ENCODE peak calls at places on chromosomes 16 and 17, in five cellular contexts. One of them, this sample, is unnamed.

GRCh38 chr17:34562387-34562786 is 17.0 kb upstream of the TMEM132E start:
- DNase-seq in choroid plexus epithelial cell: peak; percentile 25
- DNase-seq in astrocyte of the spinal cord: no peak
- DNase-seq in CD4-positive, alpha-beta T cell: no peak
- DNase-seq in NCI-H1092 treated with DMSO at 0.1 percent for 48 hours: peak; percentile 4
- DNase-seq in this sample: no peak

GRCh38 chr16:987846-988245 is 6.3 kb downstream of the SOX8 start:
- DNase-seq in choroid plexus epithelial cell: no peak
- DNase-seq in astrocyte of the spinal cord: no peak
- DNase-seq in CD4-positive, alpha-beta T cell: no peak
- DNase-seq in NCI-H1092 treated with DMSO at 0.1 percent for 48 hours: no peak
- DNase-seq in this sample: no peak

GRCh38 chr16:49835116-49835880 is 20.6 kb downstream of the ZNF423 start:
- DNase-seq in choroid plexus epithelial cell: no peak
- DNase-seq in astrocyte of the spinal cord: no peak
- DNase-seq in CD4-positive, alpha-beta T cell: no peak
- DNase-seq in NCI-H1092 treated with DMSO at 0.1 percent for 48 hours: no peak
- DNase-seq in this sample: no peak

GRCh38 chr16:10971560-10971961 is 27.2 kb downstream of the CLEC16A start:
- DNase-seq in choroid plexus epithelial cell: peak; percentile 91
- DNase-seq in astrocyte of the spinal cord: peak; percentile 89
- DNase-seq in CD4-positive, alpha-beta T cell: no peak
- DNase-seq in NCI-H1092 treated with DMSO at 0.1 percent for 48 hours: peak; percentile 64
- DNase-seq in this sample: peak; percentile 87

GRCh38 chr17:82815354-82815753 is 24.5 kb downstream of the ZNF750 start:
- DNase-seq in choroid plexus epithelial cell: no peak
- DNase-seq in astrocyte of the spinal cord: no peak
- DNase-seq in CD4-positive, alpha-beta T cell: no peak
- DNase-seq in NCI-H1092 treated with DMSO at 0.1 percent for 48 hours: no peak
- DNase-seq in this sample: no peak

GRCh38 chr16:56683424-56684162 is 1.3 kb downstream of the MT1X start:
- DNase-seq in choroid plexus epithelial cell: no peak
- DNase-seq in astrocyte of the spinal cord: no peak
- DNase-seq in CD4-positive, alpha-beta T cell: no peak
- DNase-seq in NCI-H1092 treated with DMSO at 0.1 percent for 48 hours: no peak
- DNase-seq in this sample: no peak

GRCh38 chr16:70257391-70257790 is 5.7 kb upstream of the EXOSC6 start:
- DNase-seq in choroid plexus epithelial cell: no peak
- DNase-seq in astrocyte of the spinal cord: no peak
- DNase-seq in CD4-positive, alpha-beta T cell: no peak
- DNase-seq in NCI-H1092 treated with DMSO at 0.1 percent for 48 hours: no peak
- DNase-seq in this sample: no peak

GRCh38 chr17:82105417-82105881 is 7.4 kb upstream of the FASN start:
- DNase-seq in choroid plexus epithelial cell: no peak
- DNase-seq in astrocyte of the spinal cord: no peak
- DNase-seq in CD4-positive, alpha-beta T cell: no peak
- DNase-seq in NCI-H1092 treated with DMSO at 0.1 percent for 48 hours: no peak
- DNase-seq in this sample: no peak

GRCh38 chr17:49996495-49997255 is 1.7 kb upstream of the DLX3 start:
- DNase-seq in choroid plexus epithelial cell: peak; percentile 34
- DNase-seq in astrocyte of the spinal cord: peak; percentile 7
- DNase-seq in CD4-positive, alpha-beta T cell: peak; percentile 59
- DNase-seq in NCI-H1092 treated with DMSO at 0.1 percent for 48 hours: peak; percentile 17
- DNase-seq in this sample: peak; percentile 33

GRCh38 chr16:2032285-2033056 is 5.8 kb downstream of the NHERF2 start:
- DNase-seq in choroid plexus epithelial cell: no peak
- DNase-seq in astrocyte of the spinal cord: no peak
- DNase-seq in CD4-positive, alpha-beta T cell: no peak
- DNase-seq in NCI-H1092 treated with DMSO at 0.1 percent for 48 hours: no peak
- DNase-seq in this sample: peak; percentile 66

GRCh38 chr16:845349-845740 is 44.8 kb upstream of the GNG13 start:
- DNase-seq in choroid plexus epithelial cell: no peak
- DNase-seq in astrocyte of the spinal cord: no peak
- DNase-seq in CD4-positive, alpha-beta T cell: no peak
- DNase-seq in NCI-H1092 treated with DMSO at 0.1 percent for 48 hours: no peak
- DNase-seq in this sample: no peak

GRCh38 chr16:19210175-19210924 is 42.3 kb downstream of the SYT17 start:
- DNase-seq in choroid plexus epithelial cell: peak; percentile 13
- DNase-seq in astrocyte of the spinal cord: peak; percentile 4
- DNase-seq in CD4-positive, alpha-beta T cell: no peak
- DNase-seq in NCI-H1092 treated with DMSO at 0.1 percent for 48 hours: peak; percentile 77
- DNase-seq in this sample: peak; percentile 52

GRCh38 chr16:7867831-7868230 is 535.2 kb downstream of the RBFOX1 start:
- DNase-seq in choroid plexus epithelial cell: no peak
- DNase-seq in astrocyte of the spinal cord: no peak
- DNase-seq in CD4-positive, alpha-beta T cell: no peak
- DNase-seq in NCI-H1092 treated with DMSO at 0.1 percent for 48 hours: no peak
- DNase-seq in this sample: no peak

GRCh38 chr16:6048017-6048416 is 950.4 kb upstream of the EEF2KMT start:
- DNase-seq in choroid plexus epithelial cell: no peak
- DNase-seq in astrocyte of the spinal cord: no peak
- DNase-seq in CD4-positive, alpha-beta T cell: no peak
- DNase-seq in NCI-H1092 treated with DMSO at 0.1 percent for 48 hours: no peak
- DNase-seq in this sample: no peak

GRCh38 chr17:81345211-81346089 is 49.8 kb upstream of the BAHCC1 start:
- DNase-seq in choroid plexus epithelial cell: peak; percentile 92
- DNase-seq in astrocyte of the spinal cord: peak; percentile 93
- DNase-seq in CD4-positive, alpha-beta T cell: peak; percentile 16
- DNase-seq in NCI-H1092 treated with DMSO at 0.1 percent for 48 hours: peak; percentile 78
- DNase-seq in this sample: peak; percentile 90

GRCh38 chr16:87725596-87726235 is 40.1 kb downstream of the KLHDC4 start:
- DNase-seq in choroid plexus epithelial cell: peak; percentile 91
- DNase-seq in astrocyte of the spinal cord: peak; percentile 70
- DNase-seq in CD4-positive, alpha-beta T cell: no peak
- DNase-seq in NCI-H1092 treated with DMSO at 0.1 percent for 48 hours: no peak
- DNase-seq in this sample: peak; percentile 21

GRCh38 chr17:33169580-33170285 is 123.4 kb downstream of the ASIC2 start:
- DNase-seq in choroid plexus epithelial cell: no peak
- DNase-seq in astrocyte of the spinal cord: peak; percentile 68
- DNase-seq in CD4-positive, alpha-beta T cell: no peak
- DNase-seq in NCI-H1092 treated with DMSO at 0.1 percent for 48 hours: peak; percentile 13
- DNase-seq in this sample: no peak

GRCh38 chr17:6104956-6105355 is 34.8 kb downstream of the WSCD1 start:
- DNase-seq in choroid plexus epithelial cell: no peak
- DNase-seq in astrocyte of the spinal cord: no peak
- DNase-seq in CD4-positive, alpha-beta T cell: no peak
- DNase-seq in NCI-H1092 treated with DMSO at 0.1 percent for 48 hours: no peak
- DNase-seq in this sample: no peak

GRCh38 chr17:82687871-82688270 is 10.6 kb downstream of the RAB40B start:
- DNase-seq in choroid plexus epithelial cell: no peak
- DNase-seq in astrocyte of the spinal cord: no peak
- DNase-seq in CD4-positive, alpha-beta T cell: no peak
- DNase-seq in NCI-H1092 treated with DMSO at 0.1 percent for 48 hours: no peak
- DNase-seq in this sample: no peak

GRCh38 chr17:50050431-50051032 is 5.4 kb upstream of the ITGA3 start:
- DNase-seq in choroid plexus epithelial cell: no peak
- DNase-seq in astrocyte of the spinal cord: peak; percentile 29
- DNase-seq in CD4-positive, alpha-beta T cell: no peak
- DNase-seq in NCI-H1092 treated with DMSO at 0.1 percent for 48 hours: no peak
- DNase-seq in this sample: no peak

GRCh38 chr17:28896884-28897768 is at the start of gene FLOT2:
- DNase-seq in choroid plexus epithelial cell: peak; percentile 73
- DNase-seq in astrocyte of the spinal cord: peak; percentile 13
- DNase-seq in CD4-positive, alpha-beta T cell: peak; percentile 68
- DNase-seq in NCI-H1092 treated with DMSO at 0.1 percent for 48 hours: peak; percentile 69
- DNase-seq in this sample: peak; percentile 61

GRCh38 chr16:53840472-53840871 is 136.5 kb downstream of the FTO start:
- DNase-seq in choroid plexus epithelial cell: no peak
- DNase-seq in astrocyte of the spinal cord: no peak
- DNase-seq in CD4-positive, alpha-beta T cell: no peak
- DNase-seq in NCI-H1092 treated with DMSO at 0.1 percent for 48 hours: no peak
- DNase-seq in this sample: no peak

GRCh38 chr16:87138316-87138715 is 178.9 kb downstream of the C16orf95 start:
- DNase-seq in choroid plexus epithelial cell: no peak
- DNase-seq in astrocyte of the spinal cord: no peak
- DNase-seq in CD4-positive, alpha-beta T cell: no peak
- DNase-seq in NCI-H1092 treated with DMSO at 0.1 percent for 48 hours: no peak
- DNase-seq in this sample: no peak

GRCh38 chr17:68383443-68384321 is 73.6 kb downstream of the WIPI1 start:
- DNase-seq in choroid plexus epithelial cell: peak; percentile 96
- DNase-seq in astrocyte of the spinal cord: peak; percentile 82
- DNase-seq in CD4-positive, alpha-beta T cell: no peak
- DNase-seq in NCI-H1092 treated with DMSO at 0.1 percent for 48 hours: no peak
- DNase-seq in this sample: peak; percentile 97

GRCh38 chr17:751269-752001 is 629 bp downstream of the GEMIN4 start:
- DNase-seq in choroid plexus epithelial cell: peak; percentile 52
- DNase-seq in astrocyte of the spinal cord: peak; percentile 34
- DNase-seq in CD4-positive, alpha-beta T cell: peak; percentile 31
- DNase-seq in NCI-H1092 treated with DMSO at 0.1 percent for 48 hours: no peak
- DNase-seq in this sample: peak; percentile 67

GRCh38 chr16:87276091-87276561 is 41.1 kb downstream of the C16orf95 start:
- DNase-seq in choroid plexus epithelial cell: no peak
- DNase-seq in astrocyte of the spinal cord: no peak
- DNase-seq in CD4-positive, alpha-beta T cell: no peak
- DNase-seq in NCI-H1092 treated with DMSO at 0.1 percent for 48 hours: no peak
- DNase-seq in this sample: no peak

This sample was measured in mesenchymal stem cell.